ENCODE peak calls at places on chromosomes 6 and 20, in ten cellular contexts. B, J, N, Z, E, D, M, T, H and X are unnamed samples.
A peak's percentile ranks its signal among the peaks of the same experiment; 100 is the strongest.

GRCh38 chr20:33671573-33672288 is 2.5 kb downstream of the NECAB3 start:
- DNase-seq in B (no peak), J (no peak), N (no peak), Z (no peak), E (no peak), D (no peak), M (no peak), T (no peak), H (no peak), X (no peak)

GRCh38 chr6:168451805-168452204 is 10.8 kb downstream of the SMOC2 start:
- DNase-seq in B (no peak), J (no peak), N (no peak), Z (no peak), E (no peak), D (no peak), M (no peak), T (peak; percentile 78), H (no peak), X (no peak)

GRCh38 chr20:49552007-49552406 is 15.9 kb downstream of the PTGIS start:
- DNase-seq in B (no peak), J (no peak), N (no peak), Z (no peak), E (no peak), D (no peak), M (no peak), T (no peak), H (no peak), X (no peak)

GRCh38 chr20:48630342-48631075 is 197.3 kb downstream of the PREX1 start:
- DNase-seq in B (no peak), J (no peak), N (no peak), Z (no peak), E (peak; percentile 28), D (no peak), M (no peak), T (peak; percentile 73), H (no peak), X (no peak)

GRCh38 chr20:35773154-35773751 is 1.4 kb downstream of the PHF20 start:
- DNase-seq in B (peak; percentile 63), J (peak; percentile 33), N (peak; percentile 23), Z (no peak), E (no peak), D (no peak), M (peak; percentile 54), T (peak; percentile 58), H (no peak), X (peak; percentile 26)

GRCh38 chr6:63805345-63805744 is 169.7 kb downstream of the PHF3 start:
- DNase-seq in B (no peak), J (no peak), N (no peak), Z (no peak), E (no peak), D (no peak), M (no peak), T (no peak), H (no peak), X (no peak)

GRCh38 chr6:155186052-155186658 is 77.7 kb upstream of the CLDN20 start:
- DNase-seq in B (no peak), J (peak; percentile 11), N (peak; percentile 49), Z (no peak), E (no peak), D (no peak), M (no peak), T (peak; percentile 67), H (no peak), X (no peak)

GRCh38 chr20:32521780-32522524 is 63.2 kb downstream of the NOL4L start:
- DNase-seq in B (peak; percentile 66), J (no peak), N (peak; percentile 76), Z (peak; percentile 73), E (peak; percentile 67), D (peak; percentile 82), M (peak; percentile 55), T (peak; percentile 94), H (peak; percentile 15), X (peak; percentile 60)

GRCh38 chr20:63487116-63487764 is 11.6 kb downstream of the EEF1A2 start:
- DNase-seq in B (no peak), J (no peak), N (no peak), Z (no peak), E (no peak), D (no peak), M (no peak), T (peak; percentile 57), H (no peak), X (no peak)

GRCh38 chr6:108133594-108134179 is 32.1 kb upstream of the NR2E1 start:
- DNase-seq in B (no peak), J (peak; percentile 78), N (peak; percentile 87), Z (peak; percentile 89), E (peak; percentile 79), D (peak; percentile 81), M (no peak), T (peak; percentile 97), H (peak; percentile 66), X (no peak)

GRCh38 chr20:35618372-35619131 is 2.9 kb downstream of the SPAG4 start:
- DNase-seq in B (peak; percentile 67), J (peak; percentile 8), N (peak; percentile 62), Z (no peak), E (peak; percentile 55), D (no peak), M (no peak), T (peak; percentile 77), H (no peak), X (no peak)

GRCh38 chr6:163260911-163261310 is 153.6 kb upstream of the QKI start:
- DNase-seq in B (no peak), J (no peak), N (no peak), Z (no peak), E (no peak), D (no peak), M (no peak), T (peak; percentile 71), H (no peak), X (no peak)

GRCh38 chr6:163262080-163262479 is 152.4 kb upstream of the QKI start:
- DNase-seq in B (no peak), J (no peak), N (no peak), Z (no peak), E (no peak), D (no peak), M (no peak), T (no peak), H (no peak), X (no peak)

GRCh38 chr6:163261361-163261760 is 153.2 kb upstream of the QKI start:
- DNase-seq in B (no peak), J (no peak), N (no peak), Z (no peak), E (no peak), D (no peak), M (no peak), T (no peak), H (no peak), X (no peak)

GRCh38 chr6:163259689-163260088 is 154.8 kb upstream of the QKI start:
- DNase-seq in B (no peak), J (no peak), N (no peak), Z (no peak), E (no peak), D (no peak), M (no peak), T (no peak), H (no peak), X (no peak)

GRCh38 chr6:163260111-163260895 is 154.2 kb upstream of the QKI start:
- DNase-seq in B (no peak), J (peak; percentile 27), N (peak; percentile 15), Z (peak; percentile 24), E (no peak), D (no peak), M (no peak), T (peak; percentile 82), H (no peak), X (no peak)
- H3K27ac ChIP-seq in B (peak overlapping the region; percentile 68), J (no peak overlapping the region), N (no peak overlapping the region), Z (no peak overlapping the region), E (no peak overlapping the region), D (no peak overlapping the region), M (no peak overlapping the region), T (peak overlapping the region; percentile 81), H (no peak overlapping the region), X (no peak overlapping the region)

DNA sequence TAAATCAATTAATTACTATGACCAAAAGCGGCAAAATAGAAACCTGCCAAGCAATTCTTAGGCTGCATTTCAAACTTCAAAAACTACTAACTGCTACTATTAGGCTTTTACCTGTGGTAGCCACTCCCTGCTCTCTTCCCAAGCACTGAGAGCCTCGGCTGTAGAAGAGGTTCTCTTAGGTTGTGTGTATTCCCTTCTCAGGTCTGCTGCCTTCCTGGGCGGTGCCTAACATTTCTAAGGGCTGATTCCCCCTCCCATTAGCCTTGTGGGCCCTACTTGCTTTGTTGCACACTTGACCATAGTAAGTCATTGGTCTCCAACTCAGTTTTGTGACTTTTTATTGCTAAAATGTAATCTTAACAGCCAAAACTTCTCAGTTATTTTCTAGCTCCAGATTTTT is 146.1 kb upstream of the C6orf118 start:
- DNase-seq in B (no peak), J (no peak), N (no peak), Z (no peak), E (no peak), D (no peak), M (no peak), T (no peak), H (no peak), X (no peak)
- H3K4me1 ChIP-seq in B (no peaks in the 10 kb centered on the region), J (no peaks in the 10 kb centered on the region), N (no peaks in the 10 kb centered on the region), Z (peaks cover 3% of the 10 kb centered on the region), E (no peaks in the 10 kb centered on the region), D (no peaks in the 10 kb centered on the region), M (no peaks in the 10 kb centered on the region), T (peaks cover 14% of the 10 kb centered on the region), H (no peaks in the 10 kb centered on the region), X (no peaks in the 10 kb centered on the region)

GRCh38 chr20:651713-652610 is 1.0 kb downstream of the SRXN1 start:
- DNase-seq in B (peak; percentile 62), J (no peak), N (peak; percentile 38), Z (no peak), E (no peak), D (no peak), M (no peak), T (peak; percentile 63), H (no peak), X (no peak)
- H3K27ac ChIP-seq in B (peak overlapping the region; percentile 91), J (peak overlapping the region; percentile 87), N (peak overlapping the region; percentile 58), Z (no peak overlapping the region), E (peak overlapping the region; percentile 91), D (peak overlapping the region; percentile 90), M (peak overlapping the region; percentile 71), T (no peak overlapping the region), H (peak overlapping the region; percentile 92), X (no peak overlapping the region)

DNA sequence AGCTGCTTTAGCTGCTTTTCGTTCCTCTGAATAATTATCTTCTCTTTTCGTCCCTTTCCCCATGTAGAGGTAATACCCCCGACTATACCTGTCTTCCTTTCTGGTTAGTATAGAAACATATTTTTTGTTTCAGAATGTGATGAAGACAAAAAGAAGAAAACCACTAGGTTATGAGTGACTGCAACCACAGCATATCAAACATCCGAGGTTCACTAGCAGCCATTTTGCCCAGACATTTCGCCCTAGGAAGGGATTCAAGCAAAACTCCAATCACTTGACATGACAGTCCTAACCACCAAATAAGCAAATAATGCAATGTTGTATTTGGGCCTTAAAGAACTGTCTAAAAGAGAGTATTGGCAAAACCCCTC is 9.4 kb downstream of the SNX5 start:
- DNase-seq in B (no peak), J (no peak), N (no peak), Z (no peak), E (no peak), D (no peak), M (no peak), T (no peak), H (no peak), X (no peak)
- H3K4me1 ChIP-seq in B (no peaks in the 10 kb centered on the region), J (peaks cover 46% of the 10 kb centered on the region), N (peaks cover 67% of the 10 kb centered on the region), Z (peaks cover 7% of the 10 kb centered on the region), E (peaks cover 86% of the 10 kb centered on the region), D (peaks cover 87% of the 10 kb centered on the region), M (peaks cover 58% of the 10 kb centered on the region), T (peaks cover 29% of the 10 kb centered on the region), H (peaks cover 3% of the 10 kb centered on the region), X (peaks cover 29% of the 10 kb centered on the region)

GRCh38 chr6:134510121-134510520 is 192.2 kb upstream of the SGK1 start:
- DNase-seq in B (no peak), J (peak; percentile 55), N (peak; percentile 19), Z (no peak), E (no peak), D (no peak), M (no peak), T (no peak), H (no peak), X (no peak)
- H3K27ac ChIP-seq in B (no peak overlapping the region), J (no peak overlapping the region), N (no peak overlapping the region), Z (no peak overlapping the region), E (no peak overlapping the region), D (no peak overlapping the region), M (no peak overlapping the region), T (no peak overlapping the region), H (no peak overlapping the region), X (no peak overlapping the region)